ENCODE peak calls at places on chromosome 5, in seven cellular contexts. R is IMR-90, P is GM20000, V is AG04449, I is OCI-LY7, Z is BJ, E is mammary epithelial cell. O is an unnamed sample.

GRCh38 chr5:169213479-169213878 is 87.5 kb downstream of the SLIT3 start:
- DNase-seq in R (no peak), P (no peak), V (no peak), I (no peak), Z (peak; percentile 64), E (peak; percentile 5), O (peak; percentile 37)

GRCh38 chr5:160651682-160652645 is 200.0 kb downstream of the ATP10B start:
- DNase-seq in R (no peak), P (no peak), V (no peak), I (no peak), Z (no peak), E (no peak), O (no peak)

GRCh38 chr5:101393795-101394450 is 490.8 kb upstream of the ST8SIA4 start:
- DNase-seq in R (peak; percentile 0), P (no peak), V (no peak), I (no peak), Z (no peak), E (no peak), O (no peak)

GRCh38 chr5:134554319-134555222 is 29.1 kb downstream of the JADE2 start:
- DNase-seq in R (peak; percentile 82), P (peak; percentile 66), V (peak; percentile 98), I (peak; percentile 60), Z (peak; percentile 99), E (no peak), O (peak; percentile 100)

GRCh38 chr5:77486344-77486962 is 5.7 kb downstream of the WDR41 start:
- DNase-seq in R (no peak), P (no peak), V (no peak), I (no peak), Z (no peak), E (peak; percentile 82), O (no peak)

GRCh38 chr5:103228588-103228987 is 30.0 kb upstream of the MACIR start:
- DNase-seq in R (no peak), P (no peak), V (no peak), I (no peak), Z (no peak), E (no peak), O (no peak)

GRCh38 chr5:12023614-12024241 is 119.5 kb upstream of the CTNND2 start:
- DNase-seq in R (peak; percentile 27), P (peak; percentile 9), V (no peak), I (peak; percentile 42), Z (no peak), E (peak; percentile 18), O (peak; percentile 20)

GRCh38 chr5:473344-474192 is 30.6 kb downstream of the EXOC3 start:
- DNase-seq in R (peak; percentile 34), P (peak; percentile 76), V (no peak), I (no peak), Z (no peak), E (peak; percentile 60), O (peak; percentile 14)

GRCh38 chr5:4651811-4652565 is 488.1 kb upstream of the ADAMTS16 start:
- DNase-seq in R (no peak), P (no peak), V (no peak), I (no peak), Z (no peak), E (no peak), O (no peak)

GRCh38 chr5:27592231-27592630 is 553.8 kb upstream of the CDH9 start:
- DNase-seq in R (no peak), P (no peak), V (peak; percentile 1), I (no peak), Z (no peak), E (peak; percentile 39), O (no peak)

GRCh38 chr5:111744455-111744854 is 12.5 kb downstream of the NREP start:
- DNase-seq in R (no peak), P (no peak), V (no peak), I (no peak), Z (no peak), E (no peak), O (no peak)

GRCh38 chr5:122906768-122907167 is 61.4 kb downstream of the SNX24 start:
- DNase-seq in R (peak; percentile 22), P (no peak), V (no peak), I (no peak), Z (peak; percentile 12), E (peak; percentile 8), O (peak; percentile 42)

GRCh38 chr5:170293273-170293672 is 4.3 kb downstream of the LCP2 start:
- DNase-seq in R (no peak), P (peak; percentile 71), V (no peak), I (no peak), Z (no peak), E (no peak), O (no peak)

GRCh38 chr5:160649304-160649703 is 202.7 kb downstream of the ATP10B start:
- DNase-seq in R (no peak), P (peak; percentile 8), V (no peak), I (peak; percentile 5), Z (no peak), E (peak; percentile 16), O (no peak)

GRCh38 chr5:135842737-135843136 is 8.3 kb downstream of the SLC25A48 start:
- DNase-seq in R (no peak), P (no peak), V (no peak), I (no peak), Z (no peak), E (no peak), O (no peak)

GRCh38 chr5:122703214-122703613 is 71.7 kb upstream of the SNX2 start:
- DNase-seq in R (no peak), P (no peak), V (no peak), I (no peak), Z (no peak), E (no peak), O (no peak)

GRCh38 chr5:115415143-115415491 is 118.7 kb upstream of the CCDC112 start:
- DNase-seq in R (peak; percentile 82), P (no peak), V (no peak), I (no peak), Z (no peak), E (peak; percentile 90), O (peak; percentile 46)

GRCh38 chr5:115452791-115453190 is 91.8 kb downstream of the FEM1C start:
- DNase-seq in R (no peak), P (no peak), V (no peak), I (no peak), Z (no peak), E (no peak), O (no peak)

GRCh38 chr5:109352024-109352423 is 57.8 kb downstream of the PJA2 start:
- DNase-seq in R (no peak), P (no peak), V (no peak), I (no peak), Z (no peak), E (no peak), O (no peak)

GRCh38 chr5:112594060-112594850 is 143.4 kb upstream of the APC start:
- DNase-seq in R (no peak), P (no peak), V (no peak), I (peak; percentile 35), Z (no peak), E (peak; percentile 5), O (no peak)

GRCh38 chr5:107425541-107426031 is 245.2 kb downstream of the EFNA5 start:
- DNase-seq in R (peak; percentile 80), P (no peak), V (peak; percentile 54), I (no peak), Z (peak; percentile 73), E (peak; percentile 85), O (peak; percentile 33)

GRCh38 chr5:149581931-149582768 is 852 bp downstream of the ARHGEF37 start:
- DNase-seq in R (no peak), P (no peak), V (no peak), I (no peak), Z (no peak), E (peak; percentile 60), O (no peak)

GRCh38 chr5:53080271-53080670 is 29.3 kb downstream of the MOCS2 start:
- DNase-seq in R (no peak), P (no peak), V (no peak), I (no peak), Z (no peak), E (no peak), O (no peak)

GRCh38 chr5:125607018-125607417 is 816.2 kb upstream of the GRAMD2B start:
- DNase-seq in R (peak; percentile 66), P (no peak), V (no peak), I (no peak), Z (no peak), E (no peak), O (no peak)

GRCh38 chr5:54347221-54347865 is 37.0 kb upstream of the ARL15 start:
- DNase-seq in R (no peak), P (no peak), V (no peak), I (peak; percentile 17), Z (no peak), E (no peak), O (no peak)

GRCh38 chr5:9898319-9898718 is 268.2 kb upstream of the TAS2R1 start:
- DNase-seq in R (peak; percentile 49), P (no peak), V (no peak), I (peak; percentile 4), Z (no peak), E (peak; percentile 13), O (peak; percentile 51)

GRCh38 chr5:6261668-6262067 is 116.7 kb downstream of the MED10 start:
- DNase-seq in R (no peak), P (no peak), V (no peak), I (no peak), Z (no peak), E (no peak), O (no peak)

GRCh38 chr5:172170251-172170701 is 17.7 kb downstream of the STK10 start:
- DNase-seq in R (no peak), P (no peak), V (no peak), I (no peak), Z (no peak), E (no peak), O (no peak)

GRCh38 chr5:132281856-132282614 is 12.2 kb upstream of the SLC22A4 start:
- DNase-seq in R (no peak), P (no peak), V (no peak), I (no peak), Z (no peak), E (no peak), O (no peak)
- TF ChIP-seq CTCF in R (no peak), P (no peak), V (no peak), I (peak; percentile 18), Z (no peak), E (no peak), O (peak; percentile 25)

GRCh38 chr5:58459860-58460726 is at the start of gene PLK2:
- DNase-seq in R (peak; percentile 94), P (peak; percentile 92), V (peak; percentile 67), I (no peak), Z (peak; percentile 56), E (peak; percentile 92), O (peak; percentile 90)
- TF ChIP-seq CTCF in R (peak; percentile 40), P (peak; percentile 35), V (peak; percentile 69), I (no peak), Z (peak; percentile 50), E (peak; percentile 19), O (no peak)

DNA sequence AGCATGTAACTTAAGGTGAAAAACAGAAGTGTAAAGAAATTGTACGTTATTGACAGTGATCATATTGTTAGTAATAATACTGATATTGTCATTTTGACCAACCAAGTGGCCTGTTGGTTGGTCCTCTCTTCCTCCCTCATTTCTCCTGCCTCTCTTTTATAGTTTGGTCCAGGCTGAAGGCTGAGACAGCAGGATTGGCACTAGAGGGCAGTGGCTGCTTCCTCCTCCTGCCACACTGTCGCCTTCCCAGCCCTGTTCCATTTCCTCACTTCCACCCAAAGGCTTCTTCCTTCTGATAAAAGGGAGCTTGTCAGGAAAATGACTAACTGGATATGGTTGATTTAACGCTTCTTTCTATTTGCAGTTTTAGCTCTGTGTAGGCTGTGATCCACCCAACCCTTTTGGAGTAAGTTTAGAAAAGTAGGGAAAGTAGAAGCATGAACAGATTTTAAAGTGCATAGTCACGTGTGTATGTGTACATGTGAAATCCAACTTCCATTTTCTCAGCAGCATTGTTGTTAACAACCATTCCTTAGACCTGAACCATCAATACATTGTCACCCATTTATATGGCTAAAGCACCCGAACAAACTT is 35.6 kb downstream of the PTCD2 start:
- DNase-seq in R (peak; percentile 22), P (no peak), V (no peak), I (no peak), Z (no peak), E (peak; percentile 21), O (peak; percentile 41)
- TF ChIP-seq CTCF in R (peak; percentile 40), P (peak; percentile 10), V (peak; percentile 58), I (peak; percentile 45), Z (peak; percentile 61), E (peak; percentile 43), O (peak; percentile 71)

GRCh38 chr5:16428359-16428758 is 37.2 kb downstream of the ZNF622 start:
- DNase-seq in R (no peak), P (no peak), V (no peak), I (no peak), Z (no peak), E (no peak), O (no peak)
- TF ChIP-seq CTCF in R (no peak), P (no peak), V (no peak), I (no peak), Z (no peak), E (no peak), O (peak; percentile 33)